ENCODE peak calls at places on chromosomes 4 and X, in five cellular contexts. C is fibroblast of mammary gland, E is fibroblast of pulmonary artery, P is HL-60, A is cardiac muscle cell. H is an unnamed sample.

GRCh38 chr4:10311939-10312338 is 145.3 kb downstream of the ZNF518B start:
- DNase-seq in C (no peak), E (no peak), P (no peak), A (no peak), H (no peak)

GRCh38 chrX:140967036-140967435 is 35.4 kb upstream of the SPANXB1 start:
- DNase-seq in C (no peak), E (no peak), P (no peak), A (no peak), H (no peak)

GRCh38 chr4:55125087-55125721 is at the start of gene KDR:
- DNase-seq in C (peak), E (peak), P (no peak), A (peak), H (no peak)

GRCh38 chr4:98482847-98483806 is 175.3 kb downstream of the TSPAN5 start:
- DNase-seq in C (peak), E (peak), P (no peak), A (no peak), H (no peak)

GRCh38 chr4:156976147-156976546 is 4.5 kb upstream of the PDGFC start:
- DNase-seq in C (peak), E (peak), P (no peak), A (peak), H (no peak)

GRCh38 chrX:154516655-154517100 is 646 bp upstream of the FAM3A start:
- DNase-seq in C (peak), E (peak), P (no peak), A (peak), H (no peak)

GRCh38 chr4:128810871-128811570 is 1.5 kb downstream of the JADE1 start:
- DNase-seq in C (peak), E (peak), P (peak), A (peak), H (peak)

GRCh38 chr4:127479031-127479622 is 153.6 kb upstream of the INTU start:
- DNase-seq in C (peak), E (peak), P (no peak), A (peak), H (peak)

GRCh38 chr4:71230258-71230594 is 108.6 kb upstream of the SLC4A4 start:
- DNase-seq in C (no peak), E (no peak), P (no peak), A (no peak), H (peak)

GRCh38 chrX:1391707-1392375 is at the start of gene SLC25A6:
- DNase-seq in C (peak), E (peak), P (peak), A (peak), H (peak)
- TF ChIP-seq CTCF in C (no peak), E (no peak), P (no peak), A (peak), H (peak)

DNA sequence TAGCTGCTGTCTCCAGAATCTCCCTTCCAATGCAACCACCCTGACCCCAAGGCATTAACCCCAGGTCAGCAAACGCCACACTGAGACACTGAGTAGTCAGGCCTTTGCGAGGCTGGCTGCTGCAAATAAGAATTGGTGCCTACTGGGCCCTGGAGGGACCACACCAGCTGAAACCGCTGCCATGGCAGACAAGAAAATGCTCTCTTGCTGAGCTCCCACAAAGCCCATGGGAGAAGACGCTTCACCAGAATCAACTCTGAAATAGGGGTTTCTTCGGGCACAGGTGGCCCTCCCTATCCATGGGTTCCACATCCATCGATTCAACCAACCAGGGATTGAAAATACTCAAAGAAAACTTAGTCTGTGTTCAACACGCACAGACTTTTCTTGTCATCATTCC is 26.7 kb upstream of the CRMP1 start:
- DNase-seq in C (no peak), E (no peak), P (no peak), A (no peak), H (no peak)
- H3K4me3 ChIP-seq in C (no peak), E (no peak), P (no peak), A (no peak), H (no peak)

GRCh38 chr4:4480685-4481393 is 61.0 kb downstream of the STX18 start:
- DNase-seq in C (peak), E (peak), P (no peak), A (no peak), H (no peak)
- TF ChIP-seq CTCF in C (peak), E (peak), P (no peak), A (peak), H (peak)

DNA sequence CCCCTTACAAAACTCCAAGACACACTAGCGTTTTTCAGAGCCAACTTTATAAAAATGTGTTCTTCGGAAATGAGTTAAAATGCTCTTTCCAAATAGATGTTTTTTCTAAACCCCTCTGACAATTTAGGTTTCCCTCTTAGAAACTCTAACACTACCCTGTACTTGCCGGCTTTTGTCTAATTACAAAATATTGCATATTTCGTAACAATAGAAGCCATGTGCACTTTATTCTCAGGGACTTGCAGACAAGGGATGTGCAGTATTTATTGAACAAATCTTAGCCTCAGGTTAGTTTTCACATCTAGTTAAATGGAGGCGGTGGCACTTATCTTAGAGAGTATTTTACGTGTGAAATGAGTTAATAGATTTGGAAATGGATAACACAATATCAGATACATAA is 547 bp upstream of the PABPC4L start:
- DNase-seq in C (no peak), E (no peak), P (no peak), A (peak), H (no peak)
- H3K4me3 ChIP-seq in C (peak), E (peak), P (no peak), A (no peak), H (peak)

GRCh38 chr4:112348488-112349158 is 51.5 kb downstream of the ALPK1 start:
- DNase-seq in C (peak), E (peak), P (no peak), A (peak), H (peak)
- TF ChIP-seq CTCF in C (peak), E (peak), P (no peak), A (peak), H (peak)